ENCODE peak calls at places on chromosomes 7 and 10, in ten cellular contexts. M is brain microvascular endothelial cell, J is Panc1, X is mammary epithelial cell, Q is cardiac muscle cell, U is HL-60, L is adrenal gland, C is left ventricle myocardium inferior, N is lung, Z is heart left ventricle. E is an unnamed sample.

GRCh38 chr7:18961997-18962396 is 155.4 kb downstream of the TWIST1 start:
- DNase-seq in C (no peak), M (no peak), U (no peak), Q (peak), J (no peak), X (no peak), Z (no peak), N (no peak), L (no peak), E (no peak)

GRCh38 chr7:116327751-116328150 is 117.4 kb downstream of the TES start:
- DNase-seq in J (no peak), X (no peak), N (no peak), Z (no peak), Q (peak), L (no peak), M (peak), C (no peak), U (no peak), E (no peak)

GRCh38 chr10:70832852-70833542 is 17.2 kb downstream of the SGPL1 start:
- DNase-seq in C (no peak), L (no peak), U (no peak), N (no peak), M (peak), X (peak), Z (no peak), J (no peak), Q (peak), E (no peak)

GRCh38 chr10:131870831-131871672 is 29.8 kb upstream of the PPP2R2D start:
- DNase-seq in L (no peak), Z (no peak), N (no peak), C (no peak), X (no peak), Q (no peak), M (peak), J (no peak), U (no peak), E (no peak)

GRCh38 chr7:2198760-2199159 is 34.0 kb downstream of the MAD1L1 start:
- DNase-seq in X (no peak), M (no peak), N (no peak), U (no peak), L (no peak), Q (no peak), C (no peak), Z (no peak), J (no peak), E (no peak)

GRCh38 chr10:103630156-103630555 is 136.7 kb downstream of the NEURL1 start:
- DNase-seq in C (no peak), N (no peak), L (no peak), J (no peak), Q (no peak), X (no peak), Z (no peak), U (no peak), M (no peak), E (no peak)

GRCh38 chr7:30791126-30791525 is 19.9 kb downstream of the MINDY4 start:
- DNase-seq in X (no peak), J (no peak), L (no peak), Q (no peak), Z (no peak), M (no peak), N (no peak), C (no peak), U (no peak), E (no peak)

GRCh38 chr10:29353291-29353690 is 64.4 kb downstream of the LYZL1 start:
- DNase-seq in X (no peak), N (no peak), Q (peak), M (no peak), C (no peak), L (no peak), U (no peak), J (no peak), Z (no peak), E (no peak)

GRCh38 chr10:77872947-77873557 is 53.5 kb downstream of the DLG5 start:
- DNase-seq in C (no peak), Q (no peak), L (no peak), J (no peak), U (no peak), M (no peak), Z (no peak), N (no peak), X (no peak), E (no peak)

GRCh38 chr7:151852486-151853396 is 24.2 kb downstream of the PRKAG2 start:
- DNase-seq in X (no peak), U (no peak), J (no peak), C (peak), Z (no peak), L (no peak), Q (no peak), M (no peak), N (no peak), E (no peak)

GRCh38 chr10:114925675-114926204 is 12.3 kb upstream of the TRUB1 start:
- DNase-seq in C (no peak), Q (peak), J (no peak), L (peak), Z (no peak), N (no peak), M (peak), U (no peak), X (peak), E (no peak)

GRCh38 chr10:117640406-117640805 is 97.9 kb downstream of the EMX2 start:
- DNase-seq in Q (no peak), X (no peak), U (no peak), L (no peak), J (no peak), Z (no peak), M (no peak), N (no peak), C (no peak), E (no peak)

GRCh38 chr10:113980408-113981087 is 63.1 kb upstream of the ADRB1 start:
- DNase-seq in Z (no peak), N (no peak), L (no peak), U (no peak), M (no peak), J (no peak), C (no peak), X (no peak), Q (no peak), E (no peak)

GRCh38 chr10:44935201-44935960 is 24.2 kb upstream of the RASSF4 start:
- DNase-seq in Q (peak), Z (peak), N (no peak), L (no peak), C (peak), M (peak), J (no peak), U (no peak), X (peak), E (no peak)

GRCh38 chr7:73682745-73683055 is 553 bp downstream of the DNAJC30 start:
- DNase-seq in U (no peak), J (no peak), L (no peak), Z (no peak), M (no peak), N (no peak), X (peak), Q (no peak), C (no peak), E (no peak)

GRCh38 chr7:100603697-100604077 is 1.5 kb downstream of the PCOLCE start:
- DNase-seq in N (no peak), Q (peak), L (no peak), M (no peak), C (no peak), U (no peak), X (no peak), J (no peak), Z (no peak), E (peak)

GRCh38 chr10:1094112-1095057 is 38.2 kb downstream of the WDR37 start:
- DNase-seq in X (peak), C (no peak), M (no peak), Q (no peak), N (no peak), J (no peak), L (no peak), Z (no peak), U (no peak), E (no peak)

GRCh38 chr7:40474790-40475680 is 340.2 kb downstream of the SUGCT start:
- DNase-seq in Z (no peak), M (no peak), N (no peak), L (no peak), C (no peak), Q (no peak), X (no peak), U (no peak), J (no peak), E (no peak)

GRCh38 chr7:54812747-54813146 is 53.7 kb upstream of the SEC61G start:
- DNase-seq in J (no peak), M (no peak), C (no peak), U (no peak), L (no peak), Z (no peak), N (no peak), X (no peak), Q (no peak), E (no peak)

GRCh38 chr7:67344481-67345193 is 348.0 kb downstream of the TYW1 start:
- DNase-seq in M (no peak), Z (no peak), J (no peak), L (no peak), N (no peak), Q (no peak), C (no peak), U (no peak), X (peak), E (no peak)

GRCh38 chr7:98569606-98570337 is 47.3 kb upstream of the NPTX2 start:
- DNase-seq in L (peak), N (no peak), Z (peak), Q (no peak), C (peak), X (no peak), M (no peak), J (no peak), U (no peak), E (no peak)

GRCh38 chr10:88794731-88795130 is 7.8 kb upstream of the LIPM start:
- DNase-seq in U (no peak), C (no peak), J (no peak), X (no peak), M (no peak), L (no peak), N (no peak), Q (peak), Z (no peak), E (no peak)

GRCh38 chr10:76051007-76051936 is 619.8 kb downstream of the LRMDA start:
- DNase-seq in C (no peak), Z (no peak), U (no peak), M (no peak), N (no peak), Q (no peak), L (no peak), X (no peak), J (no peak), E (no peak)

GRCh38 chr10:79923145-79923544 is 25.8 kb downstream of the SFTPD start:
- DNase-seq in J (no peak), N (peak), X (no peak), Z (no peak), C (no peak), M (no peak), U (no peak), Q (no peak), L (no peak), E (no peak)

GRCh38 chr10:46516660-46517416 is 39.6 kb downstream of the GPRIN2 start:
- DNase-seq in Z (peak), J (no peak), X (peak), U (no peak), M (peak), C (no peak), Q (peak), N (no peak), L (no peak), E (peak)

GRCh38 chr7:87874066-87874465 is 2.1 kb downstream of the SLC25A40 start:
- DNase-seq in L (no peak), Z (no peak), C (no peak), U (peak), J (no peak), M (no peak), Q (no peak), N (no peak), X (no peak), E (no peak)

GRCh38 chr10:22443200-22443881 is 98.0 kb downstream of the SPAG6 start:
- DNase-seq in J (no peak), X (no peak), C (no peak), N (no peak), M (no peak), Q (no peak), U (no peak), Z (no peak), L (no peak), E (no peak)

GRCh38 chr10:79941585-79942210 is 7.2 kb downstream of the SFTPD start:
- DNase-seq in Q (no peak), M (no peak), L (no peak), Z (no peak), N (no peak), X (no peak), C (no peak), J (no peak), U (no peak), E (no peak)

GRCh38 chr10:43203491-43204393 is 63.1 kb downstream of the RASGEF1A start:
- DNase-seq in C (no peak), U (no peak), N (no peak), Q (peak), Z (peak), L (peak), J (peak), X (no peak), M (no peak), E (peak)

GRCh38 chr7:17095001-17095574 is 203.4 kb upstream of the AHR start:
- DNase-seq in Z (no peak), J (no peak), C (no peak), N (no peak), X (peak), L (no peak), M (no peak), U (no peak), Q (peak), E (no peak)

GRCh38 chr10:126650164-126650563 is 20.3 kb downstream of the C10orf90 start:
- DNase-seq in N (no peak), Q (no peak), L (no peak), M (no peak), Z (no peak), J (no peak), C (no peak), U (no peak), X (no peak), E (no peak)

GRCh38 chr7:10934292-10934691 is 39.4 kb upstream of the PHF14 start:
- DNase-seq in M (no peak), U (no peak), Q (peak), X (no peak), L (no peak), Z (no peak), N (no peak), C (no peak), J (no peak), E (no peak)

GRCh38 chr10:133347636-133348517 is 704 bp downstream of the PRAP1 start:
- DNase-seq in M (no peak), N (no peak), U (no peak), Z (no peak), X (no peak), Q (no peak), L (no peak), J (no peak), C (no peak), E (peak)

GRCh38 chr7:8051998-8052397 is 83.4 kb downstream of the GLCCI1 start:
- DNase-seq in N (no peak), L (no peak), J (no peak), Q (no peak), Z (no peak), C (no peak), X (no peak), M (no peak), U (no peak), E (no peak)

GRCh38 chr7:937851-938484 is 16.5 kb downstream of the ADAP1 start:
- DNase-seq in L (no peak), N (no peak), Z (no peak), J (no peak), M (no peak), U (no peak), C (no peak), Q (no peak), X (no peak), E (no peak)

GRCh38 chr7:155252958-155253501 is 44.6 kb upstream of the INSIG1 start:
- DNase-seq in L (no peak), N (no peak), Z (no peak), X (no peak), M (no peak), C (no peak), U (no peak), J (no peak), Q (no peak), E (no peak)

GRCh38 chr7:69961396-69961795 is 363.1 kb downstream of the AUTS2 start:
- DNase-seq in X (no peak), J (no peak), U (no peak), Z (no peak), M (no peak), C (no peak), Q (no peak), L (no peak), N (no peak), E (no peak)

DNA sequence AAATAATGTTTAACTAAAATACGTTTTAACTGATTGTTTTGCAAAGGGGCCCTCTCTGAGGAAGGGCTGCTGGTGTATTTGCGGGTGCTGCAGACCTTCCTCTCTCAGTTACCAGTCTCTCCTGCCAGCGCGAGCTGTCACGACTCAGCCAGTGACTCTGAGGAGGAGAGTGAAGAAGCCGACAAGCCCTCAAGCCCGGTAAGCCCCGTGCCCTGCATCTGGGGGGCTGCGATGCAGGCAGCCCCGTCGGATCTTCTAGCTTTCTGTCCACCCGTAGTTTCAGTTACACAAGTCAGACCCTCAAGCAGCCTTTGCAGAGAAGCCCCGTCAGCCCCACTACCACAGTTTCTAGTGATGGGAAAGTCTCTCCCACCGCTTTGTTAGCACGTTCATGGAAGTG is 45.1 kb downstream of the UBE3C start:
- DNase-seq in Q (no peak), M (no peak), U (no peak), N (no peak), Z (no peak), J (no peak), L (no peak), X (no peak), C (no peak), E (no peak)
- H3K27ac ChIP-seq in Q (no peak), M (no peak), U (no peak), N (no peak), Z (no peak), J (no peak), L (no peak), X (no peak), C (no peak), E (no peak)

GRCh38 chr7:4742051-4742573 is 33.3 kb upstream of the AP5Z1 start:
- DNase-seq in Z (no peak), M (no peak), U (no peak), N (no peak), J (no peak), L (no peak), C (no peak), Q (peak), X (no peak), E (peak)

GRCh38 chr7:4737300-4737699 is 38.1 kb upstream of the AP5Z1 start:
- DNase-seq in L (no peak), X (no peak), C (no peak), N (no peak), U (no peak), Q (no peak), Z (no peak), J (no peak), M (no peak), E (no peak)

GRCh38 chr7:4738711-4739527 is 36.5 kb upstream of the AP5Z1 start:
- DNase-seq in Z (no peak), J (peak), X (no peak), N (peak), C (no peak), L (no peak), M (peak), Q (peak), U (peak), E (no peak)

GRCh38 chr7:4740796-4741195 is 34.6 kb upstream of the AP5Z1 start:
- DNase-seq in J (no peak), N (no peak), U (no peak), Z (no peak), X (no peak), L (no peak), Q (no peak), C (no peak), M (no peak), E (no peak)

DNA sequence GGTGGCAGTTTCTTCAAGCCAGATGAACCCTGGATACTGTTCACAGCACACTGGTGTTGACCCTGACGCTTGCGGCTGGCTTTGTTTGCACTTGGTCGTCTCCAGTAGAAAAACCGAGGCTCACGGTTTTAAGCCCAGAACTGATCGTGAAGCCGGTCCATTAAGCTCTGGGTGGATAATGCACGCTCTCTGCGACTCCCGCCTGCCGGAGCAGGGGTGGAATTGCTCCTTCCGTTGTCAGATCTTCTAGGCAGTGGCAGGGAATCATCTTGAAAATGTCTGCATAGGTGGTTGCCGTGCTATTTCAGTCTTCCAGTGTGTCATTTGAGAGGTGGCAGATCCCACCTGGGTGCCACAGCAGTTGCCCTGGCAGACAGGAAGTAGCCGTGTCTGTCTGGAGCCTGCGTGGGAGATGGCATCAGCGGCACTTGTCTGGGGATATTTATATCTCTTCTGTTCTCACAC is 35.9 kb upstream of the AP5Z1 start:
- DNase-seq in L (no peak), M (peak), Z (no peak), U (no peak), J (no peak), C (no peak), X (no peak), N (peak), Q (peak), E (no peak)
- TF ChIP-seq CTCF in L (peak), M (peak), Z (no peak), U (no peak), J (no peak), C (peak), X (no peak), N (no peak), Q (peak), E (no peak)

DNA sequence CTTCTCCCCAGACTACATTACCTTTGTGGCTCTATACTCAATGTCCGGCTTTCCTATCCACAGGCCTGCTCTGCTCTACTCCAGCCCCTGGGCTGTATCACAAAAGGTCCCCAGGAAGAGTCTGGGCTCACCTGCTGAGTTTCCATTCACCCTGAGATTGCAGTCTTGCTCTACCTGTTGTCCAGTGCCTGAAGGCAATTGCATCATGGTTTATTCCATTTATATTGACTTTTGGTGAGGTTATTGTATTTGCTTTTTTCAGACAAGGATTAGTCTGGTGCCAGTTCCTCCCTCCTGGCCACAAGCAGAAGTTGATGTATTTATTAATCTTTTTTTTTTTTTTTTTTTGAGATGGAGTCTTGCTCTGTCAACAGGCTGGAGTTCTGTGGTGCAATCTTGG is 273.1 kb downstream of the XPNPEP1 start:
- DNase-seq in Z (no peak), L (no peak), M (no peak), U (no peak), J (no peak), X (no peak), N (no peak), Q (no peak), C (no peak), E (no peak)
- H3K27ac ChIP-seq in Z (no peak), L (no peak), M (no peak), U (no peak), J (no peak), X (no peak), N (no peak), Q (no peak), C (no peak), E (no peak)

GRCh38 chr7:82740246-82740848 is 296.8 kb upstream of the CACNA2D1 start:
- DNase-seq in Q (peak), M (peak), N (no peak), U (no peak), J (peak), L (peak), X (peak), Z (no peak), C (no peak), E (peak)
- TF ChIP-seq CTCF in Q (peak), M (peak), N (no peak), U (peak), J (peak), L (peak), X (peak), Z (peak), C (peak), E (no peak)

DNA sequence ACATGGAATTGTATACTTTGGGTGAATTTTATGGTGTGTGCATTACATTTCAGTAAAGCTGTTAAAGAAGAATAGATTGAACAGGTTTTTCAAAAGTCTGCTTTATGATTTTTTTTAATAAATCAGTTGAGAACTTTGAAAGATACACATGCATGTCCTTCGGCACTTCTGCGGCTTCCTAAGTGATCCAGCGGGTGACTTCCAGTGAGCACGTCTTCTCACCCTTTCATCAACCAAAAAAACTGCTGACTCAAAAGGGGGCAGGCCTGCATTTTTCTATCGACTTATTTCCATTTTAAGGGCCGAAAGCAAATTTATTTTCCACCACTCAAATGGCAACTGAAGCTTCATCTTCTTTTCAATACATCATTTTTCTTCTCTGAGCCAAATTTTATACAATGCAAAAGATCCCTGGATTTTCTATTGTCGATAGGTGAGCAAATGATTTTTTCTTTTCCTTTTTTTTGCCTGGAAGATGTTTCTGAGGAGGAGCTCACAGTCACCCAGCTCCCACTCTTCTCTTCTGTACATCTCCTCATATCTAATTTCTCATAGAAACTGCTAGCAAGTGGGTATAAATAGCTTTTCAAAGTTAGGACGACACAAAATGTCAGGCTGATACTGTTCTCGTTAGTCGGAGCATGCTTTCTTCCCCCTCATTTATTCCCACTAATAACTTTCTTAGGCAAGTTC is 10.2 kb downstream of the CHST15 start:
- DNase-seq in M (no peak), U (no peak), J (no peak), C (no peak), Z (no peak), X (no peak), L (no peak), N (no peak), Q (no peak), E (no peak)
- H3K27ac ChIP-seq in M (no peak), U (no peak), J (no peak), C (no peak), Z (no peak), X (no peak), L (no peak), N (no peak), Q (no peak), E (no peak)

E was measured in colonic mucosa.